ENCODE peak calls at places on chromosomes 2 and 18, in five cellular contexts. One of them, this sample, is unnamed.

GRCh38 chr2:71685941-71686611 is 232.7 kb downstream of the DYSF start:
- DNase-seq in GM19239: no peak
- DNase-seq in fibroblast of lung: no peak
- DNase-seq in stimulated activated CD4-positive, alpha-beta T cell treated with anti-CD3 and anti-CD28 coated beads, Interleukin-1b, Interleukin-23, amount 100 ng/mL, for 4 hours: no peak
- DNase-seq in activated gamma-delta T cell treated with Interleukin-2 at 50 U/mL for 16 hours: no peak
- DNase-seq in this sample: no peak

GRCh38 chr2:190127651-190128050 is 65.1 kb upstream of the MSTN start:
- DNase-seq in GM19239: no peak
- DNase-seq in fibroblast of lung: no peak
- DNase-seq in stimulated activated CD4-positive, alpha-beta T cell treated with anti-CD3 and anti-CD28 coated beads, Interleukin-1b, Interleukin-23, amount 100 ng/mL, for 4 hours: no peak
- DNase-seq in activated gamma-delta T cell treated with Interleukin-2 at 50 U/mL for 16 hours: no peak
- DNase-seq in this sample: no peak

GRCh38 chr2:236718207-236718992 is 148.8 kb downstream of the ACKR3 start:
- DNase-seq in GM19239: no peak
- DNase-seq in fibroblast of lung: peak
- DNase-seq in stimulated activated CD4-positive, alpha-beta T cell treated with anti-CD3 and anti-CD28 coated beads, Interleukin-1b, Interleukin-23, amount 100 ng/mL, for 4 hours: no peak
- DNase-seq in activated gamma-delta T cell treated with Interleukin-2 at 50 U/mL for 16 hours: no peak
- DNase-seq in this sample: peak

GRCh38 chr18:77108001-77108692 is 24.4 kb downstream of the MBP start:
- DNase-seq in GM19239: no peak
- DNase-seq in fibroblast of lung: peak
- DNase-seq in stimulated activated CD4-positive, alpha-beta T cell treated with anti-CD3 and anti-CD28 coated beads, Interleukin-1b, Interleukin-23, amount 100 ng/mL, for 4 hours: no peak
- DNase-seq in activated gamma-delta T cell treated with Interleukin-2 at 50 U/mL for 16 hours: no peak
- DNase-seq in this sample: peak

GRCh38 chr2:15253247-15253646 is 307.9 kb downstream of the NBAS start:
- DNase-seq in GM19239: no peak
- DNase-seq in fibroblast of lung: no peak
- DNase-seq in stimulated activated CD4-positive, alpha-beta T cell treated with anti-CD3 and anti-CD28 coated beads, Interleukin-1b, Interleukin-23, amount 100 ng/mL, for 4 hours: no peak
- DNase-seq in activated gamma-delta T cell treated with Interleukin-2 at 50 U/mL for 16 hours: no peak
- DNase-seq in this sample: no peak

GRCh38 chr18:77107218-77107815 is 25.3 kb downstream of the MBP start:
- DNase-seq in GM19239: no peak
- DNase-seq in fibroblast of lung: peak
- DNase-seq in stimulated activated CD4-positive, alpha-beta T cell treated with anti-CD3 and anti-CD28 coated beads, Interleukin-1b, Interleukin-23, amount 100 ng/mL, for 4 hours: no peak
- DNase-seq in activated gamma-delta T cell treated with Interleukin-2 at 50 U/mL for 16 hours: no peak
- DNase-seq in this sample: no peak

GRCh38 chr18:61608306-61608705 is 275.1 kb downstream of the CDH20 start:
- DNase-seq in GM19239: no peak
- DNase-seq in fibroblast of lung: peak
- DNase-seq in stimulated activated CD4-positive, alpha-beta T cell treated with anti-CD3 and anti-CD28 coated beads, Interleukin-1b, Interleukin-23, amount 100 ng/mL, for 4 hours: no peak
- DNase-seq in activated gamma-delta T cell treated with Interleukin-2 at 50 U/mL for 16 hours: no peak
- DNase-seq in this sample: no peak

GRCh38 chr2:26034597-26035067 is 748 bp downstream of the RAB10 start:
- DNase-seq in GM19239: no peak
- DNase-seq in fibroblast of lung: peak
- DNase-seq in stimulated activated CD4-positive, alpha-beta T cell treated with anti-CD3 and anti-CD28 coated beads, Interleukin-1b, Interleukin-23, amount 100 ng/mL, for 4 hours: no peak
- DNase-seq in activated gamma-delta T cell treated with Interleukin-2 at 50 U/mL for 16 hours: no peak
- DNase-seq in this sample: no peak

GRCh38 chr2:196239622-196240587 is 68.5 kb upstream of the STK17B start:
- DNase-seq in GM19239: peak
- DNase-seq in fibroblast of lung: peak
- DNase-seq in stimulated activated CD4-positive, alpha-beta T cell treated with anti-CD3 and anti-CD28 coated beads, Interleukin-1b, Interleukin-23, amount 100 ng/mL, for 4 hours: peak
- DNase-seq in activated gamma-delta T cell treated with Interleukin-2 at 50 U/mL for 16 hours: peak
- DNase-seq in this sample: peak

GRCh38 chr2:199624958-199625357 is 167.2 kb upstream of the SATB2 start:
- DNase-seq in GM19239: no peak
- DNase-seq in fibroblast of lung: no peak
- DNase-seq in stimulated activated CD4-positive, alpha-beta T cell treated with anti-CD3 and anti-CD28 coated beads, Interleukin-1b, Interleukin-23, amount 100 ng/mL, for 4 hours: no peak
- DNase-seq in activated gamma-delta T cell treated with Interleukin-2 at 50 U/mL for 16 hours: no peak
- DNase-seq in this sample: no peak

GRCh38 chr2:37397166-37397565 is 52.7 kb downstream of the QPCT start:
- DNase-seq in GM19239: no peak
- DNase-seq in fibroblast of lung: no peak
- DNase-seq in stimulated activated CD4-positive, alpha-beta T cell treated with anti-CD3 and anti-CD28 coated beads, Interleukin-1b, Interleukin-23, amount 100 ng/mL, for 4 hours: no peak
- DNase-seq in activated gamma-delta T cell treated with Interleukin-2 at 50 U/mL for 16 hours: no peak
- DNase-seq in this sample: no peak

GRCh38 chr2:175234153-175234552 is 52.6 kb upstream of the ATP5MC3 start:
- DNase-seq in GM19239: no peak
- DNase-seq in fibroblast of lung: no peak
- DNase-seq in stimulated activated CD4-positive, alpha-beta T cell treated with anti-CD3 and anti-CD28 coated beads, Interleukin-1b, Interleukin-23, amount 100 ng/mL, for 4 hours: no peak
- DNase-seq in activated gamma-delta T cell treated with Interleukin-2 at 50 U/mL for 16 hours: no peak
- DNase-seq in this sample: no peak